ENCODE peak calls at places on chromosomes 2 and 18, in nine cellular contexts. R is GM20000; N is endothelial cell of umbilical vein; H is MM.1S; A is fibroblast of mammary gland; E is cardiac fibroblast; T is AG04450; L is sigmoid colon; F is CD4-positive, alpha-beta T cell. I is an unnamed sample.

GRCh38 chr2:38315707-38316333 is 61.3 kb downstream of the ATL2 start:
- DNase-seq in R (peak; percentile 25), N (peak; percentile 67), H (peak; percentile 54), A (peak; percentile 60), E (peak; percentile 66), T (no peak), L (no peak), F (no peak), I (no peak)

GRCh38 chr2:170115501-170116229 is 62.3 kb upstream of the MYO3B start:
- DNase-seq in R (no peak), N (no peak), H (no peak), A (no peak), E (no peak), T (no peak), L (no peak), F (no peak), I (no peak)

GRCh38 chr2:101803945-101804696 is 106.6 kb downstream of the MAP4K4 start:
- DNase-seq in R (no peak), N (no peak), H (no peak), A (peak; percentile 69), E (peak; percentile 66), T (no peak), L (no peak), F (no peak), I (no peak)

GRCh38 chr2:192247456-192247855 is 52.7 kb upstream of the TMEFF2 start:
- DNase-seq in R (no peak), N (no peak), H (no peak), A (peak; percentile 58), E (peak; percentile 49), T (no peak), L (no peak), F (no peak), I (no peak)

GRCh38 chr18:75546964-75547363 is 119.5 kb upstream of the SMIM21 start:
- DNase-seq in R (no peak), N (no peak), H (no peak), A (no peak), E (no peak), T (no peak), L (no peak), F (no peak), I (no peak)

GRCh38 chr2:109722026-109722425 is 72.1 kb upstream of the RGPD5 start:
- DNase-seq in R (no peak), N (no peak), H (no peak), A (no peak), E (no peak), T (no peak), L (no peak), F (no peak), I (no peak)

GRCh38 chr18:312415-312814 is 44.6 kb upstream of the THOC1 start:
- DNase-seq in R (no peak), N (no peak), H (no peak), A (no peak), E (no peak), T (no peak), L (no peak), F (no peak), I (no peak)

GRCh38 chr2:27952070-27952469 is 61.5 kb downstream of the BABAM2 start:
- DNase-seq in R (no peak), N (no peak), H (no peak), A (no peak), E (no peak), T (no peak), L (no peak), F (no peak), I (no peak)

GRCh38 chr2:205808493-205809121 is 126.3 kb downstream of the NRP2 start:
- DNase-seq in R (no peak), N (no peak), H (no peak), A (no peak), E (no peak), T (no peak), L (peak; percentile 73), F (no peak), I (no peak)

GRCh38 chr2:23789012-23789411 is 137.9 kb downstream of the ATAD2B start:
- DNase-seq in R (no peak), N (no peak), H (no peak), A (no peak), E (no peak), T (no peak), L (no peak), F (no peak), I (no peak)

GRCh38 chr2:72951303-72952095 is 34.2 kb downstream of the EMX1 start:
- DNase-seq in R (no peak), N (no peak), H (no peak), A (no peak), E (no peak), T (no peak), L (no peak), F (no peak), I (no peak)

GRCh38 chr2:64090264-64090663 is 54.0 kb downstream of the PELI1 start:
- DNase-seq in R (no peak), N (no peak), H (no peak), A (no peak), E (no peak), T (no peak), L (no peak), F (no peak), I (no peak)

GRCh38 chr2:128214251-128214650 is 104.4 kb downstream of the HS6ST1 start:
- DNase-seq in R (no peak), N (no peak), H (no peak), A (no peak), E (no peak), T (no peak), L (no peak), F (no peak), I (no peak)

GRCh38 chr2:61318553-61318952 is 152.3 kb downstream of the USP34 start:
- DNase-seq in R (no peak), N (no peak), H (no peak), A (no peak), E (no peak), T (no peak), L (no peak), F (no peak), I (no peak)

GRCh38 chr18:39521164-39521563 is 1955.6 kb upstream of the CELF4 start:
- DNase-seq in R (no peak), N (no peak), H (no peak), A (no peak), E (no peak), T (no peak), L (no peak), F (no peak), I (no peak)

GRCh38 chr18:39523281-39523680 is 1957.7 kb upstream of the CELF4 start:
- DNase-seq in R (no peak), N (peak; percentile 57), H (no peak), A (peak; percentile 75), E (peak; percentile 56), T (peak; percentile 3), L (no peak), F (no peak), I (peak; percentile 23)

GRCh38 chr18:39519741-39520140 is 1954.1 kb upstream of the CELF4 start:
- DNase-seq in R (no peak), N (no peak), H (no peak), A (no peak), E (no peak), T (no peak), L (no peak), F (no peak), I (no peak)
- TF ChIP-seq CTCF in R (no peak), N (no peak), H (no peak), A (no peak), E (no peak), T (no peak), L (no peak), F (no peak), I (no peak)

GRCh38 chr18:66210875-66211274 is 393.0 kb downstream of the CDH19 start:
- DNase-seq in R (no peak), N (no peak), H (no peak), A (no peak), E (peak; percentile 5), T (no peak), L (no peak), F (no peak), I (no peak)

DNA sequence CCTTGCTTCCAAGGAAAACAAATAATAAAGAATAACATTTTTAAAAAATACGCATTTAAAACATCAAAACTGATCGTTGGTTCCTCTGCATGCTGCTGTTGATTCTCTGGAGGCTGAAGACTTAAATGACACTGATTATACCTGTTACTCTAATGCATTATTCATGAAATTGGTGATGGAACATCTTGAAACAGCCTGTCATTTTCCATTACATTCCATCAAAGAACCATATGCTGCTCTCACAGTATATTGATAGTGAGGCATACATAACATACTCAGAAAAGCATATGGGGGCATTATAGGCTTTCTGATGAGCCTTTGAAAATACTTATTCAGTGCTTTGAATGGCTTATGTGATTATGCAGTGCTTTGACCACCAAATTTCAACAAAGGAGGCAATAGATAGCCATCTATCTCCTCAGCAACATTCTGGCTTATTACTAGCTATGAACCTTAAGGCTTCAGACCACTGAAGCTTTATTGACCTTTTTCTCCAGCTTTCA is 392.1 kb downstream of the CDH19 start:
- DNase-seq in R (no peak), N (no peak), H (no peak), A (no peak), E (no peak), T (no peak), L (no peak), F (no peak), I (no peak)
- TF ChIP-seq CTCF in R (no peak), N (no peak), H (no peak), A (no peak), E (no peak), T (no peak), L (no peak), F (no peak), I (no peak)

GRCh38 chr2:171161425-171162289 is 964 bp upstream of the TLK1 start:
- DNase-seq in R (peak; percentile 14), N (peak; percentile 31), H (peak; percentile 32), A (no peak), E (no peak), T (no peak), L (no peak), F (no peak), I (no peak)

GRCh38 chr2:171160119-171160629 is 519 bp downstream of the TLK1 start:
- DNase-seq in R (peak; percentile 77), N (peak; percentile 68), H (peak; percentile 44), A (peak; percentile 53), E (peak; percentile 68), T (no peak), L (peak; percentile 82), F (peak; percentile 58), I (no peak)

GRCh38 chr2:171159326-171160118 is 1.2 kb downstream of the TLK1 start:
- DNase-seq in R (peak; percentile 58), N (peak; percentile 83), H (peak; percentile 50), A (peak; percentile 72), E (peak; percentile 77), T (peak; percentile 29), L (peak; percentile 76), F (peak; percentile 39), I (no peak)

GRCh38 chr2:171158790-171159325 is 1.8 kb downstream of the TLK1 start:
- DNase-seq in R (peak; percentile 10), N (no peak), H (no peak), A (no peak), E (no peak), T (no peak), L (no peak), F (no peak), I (no peak)

GRCh38 chr2:171160630-171161424 is at the start of gene TLK1:
- DNase-seq in R (peak; percentile 91), N (peak; percentile 69), H (peak; percentile 78), A (peak; percentile 55), E (peak; percentile 58), T (peak; percentile 29), L (peak; percentile 91), F (peak; percentile 78), I (no peak)
- TF ChIP-seq CTCF in R (peak; percentile 10), N (peak; percentile 2), H (no peak), A (no peak), E (no peak), T (no peak), L (no peak), F (no peak), I (peak; percentile 28)

GRCh38 chr2:70807102-70807827 is 13.1 kb downstream of the CLEC4F start:
- DNase-seq in R (no peak), N (no peak), H (no peak), A (no peak), E (no peak), T (no peak), L (no peak), F (no peak), I (no peak)
- TF ChIP-seq CTCF in R (no peak), N (no peak), H (no peak), A (no peak), E (no peak), T (no peak), L (no peak), F (no peak), I (no peak)

I was measured in LNCaP clone FGC.